ENCODE peak calls at places on chromosomes 3 and 15, in five cellular contexts. I is heart right ventricle, E is PC-9, J is foreskin fibroblast, V is PC-3. D is an unnamed sample.

GRCh38 chr3:54223063-54223462 is 100.7 kb downstream of the CACNA2D3 start:
- DNase-seq in I (no peak), V (peak), J (no peak), E (no peak), D (no peak)

GRCh38 chr3:195003893-195004289 is 267.1 kb downstream of the XXYLT1 start:
- DNase-seq in E (no peak), J (no peak), I (no peak), V (no peak), D (no peak)

GRCh38 chr3:87088984-87089841 is 98.3 kb upstream of the VGLL3 start:
- DNase-seq in I (peak), V (no peak), E (peak), J (peak), D (peak)

GRCh38 chr3:56137406-56137805 is 330.9 kb downstream of the ERC2 start:
- DNase-seq in I (no peak), V (no peak), J (peak), E (no peak), D (no peak)

GRCh38 chr15:64851503-64851840 is 9.8 kb downstream of the PLEKHO2 start:
- DNase-seq in E (no peak), V (no peak), J (peak), I (no peak), D (no peak)

GRCh38 chr3:132293231-132293630 is 24.0 kb upstream of the ACP3 start:
- DNase-seq in I (no peak), V (no peak), E (no peak), J (no peak), D (no peak)

GRCh38 chr15:21267686-21268395 is 172.5 kb downstream of the POTEB3 start:
- DNase-seq in J (no peak), I (no peak), V (peak), E (no peak), D (no peak)

GRCh38 chr3:55185380-55185779 is 257.5 kb upstream of the LRTM1 start:
- DNase-seq in J (peak), V (no peak), E (no peak), I (no peak), D (peak)

GRCh38 chr3:14358426-14359211 is 43.8 kb upstream of the SLC6A6 start:
- DNase-seq in I (peak), E (no peak), V (no peak), J (peak), D (peak)

GRCh38 chr15:80202016-80202315 is 49.2 kb downstream of the FAH start:
- DNase-seq in E (no peak), J (no peak), I (no peak), V (no peak), D (no peak)

GRCh38 chr15:68550498-68551295 is 28.1 kb upstream of the CORO2B start:
- DNase-seq in E (peak), J (peak), I (peak), V (peak), D (no peak)

GRCh38 chr15:32034106-32034505 is 3.8 kb downstream of the CHRNA7 start:
- DNase-seq in V (no peak), J (no peak), I (no peak), E (no peak), D (no peak)

GRCh38 chr15:35751421-35752133 is 205.6 kb upstream of the DPH6 start:
- DNase-seq in V (peak), J (peak), E (peak), I (peak), D (no peak)

GRCh38 chr3:110575702-110576101 is 495.9 kb upstream of the NECTIN3 start:
- DNase-seq in J (no peak), V (no peak), I (no peak), E (no peak), D (no peak)

GRCh38 chr3:172397716-172398405 is 50.4 kb downstream of the GHSR start:
- DNase-seq in E (no peak), J (peak), V (peak), I (no peak), D (peak)

GRCh38 chr15:43523646-43524045 is 6.2 kb downstream of the MAP1A start:
- DNase-seq in E (no peak), I (no peak), J (no peak), V (no peak), D (no peak)

GRCh38 chr15:73838795-73839565 is 34.4 kb upstream of the TBC1D21 start:
- DNase-seq in E (no peak), I (peak), V (no peak), J (peak), D (no peak)

GRCh38 chr15:57500256-57500655 is 91.4 kb upstream of the MYZAP start:
- DNase-seq in J (no peak), V (no peak), I (no peak), E (no peak), D (no peak)

GRCh38 chr3:127669541-127670228 is 3.1 kb upstream of the ABTB1 start:
- DNase-seq in E (no peak), V (no peak), J (no peak), I (no peak), D (no peak)

GRCh38 chr3:69084326-69084667 is 440 bp upstream of the ARL6IP5 start:
- DNase-seq in J (peak), V (peak), E (no peak), I (no peak), D (no peak)

GRCh38 chr3:98528474-98529346 is 3.1 kb upstream of the GPR15 start:
- DNase-seq in J (no peak), I (no peak), V (no peak), E (no peak), D (no peak)

GRCh38 chr15:63301088-63301487 is 23.7 kb downstream of the APH1B start:
- DNase-seq in V (no peak), J (no peak), I (no peak), E (no peak), D (no peak)

GRCh38 chr3:59084598-59084997 is 34.8 kb upstream of the CFAP20DC start:
- DNase-seq in V (no peak), E (no peak), J (no peak), I (no peak), D (no peak)

GRCh38 chr15:39429898-39430357 is 151.0 kb upstream of the THBS1 start:
- DNase-seq in V (peak), E (peak), I (no peak), J (peak), D (peak)

GRCh38 chr3:112395166-112395894 is 62.4 kb downstream of the CD200 start:
- DNase-seq in J (no peak), I (no peak), E (no peak), V (no peak), D (no peak)

GRCh38 chr3:170806676-170807075 is 63.3 kb downstream of the RPL22L1 start:
- DNase-seq in V (no peak), J (no peak), I (no peak), E (no peak), D (no peak)

GRCh38 chr3:128849776-128850542 is 29.5 kb upstream of the ACAD9 start:
- DNase-seq in E (no peak), I (no peak), J (no peak), V (peak), D (peak)

GRCh38 chr3:15309662-15310335 is 22.6 kb downstream of the SH3BP5 start:
- DNase-seq in E (no peak), V (peak), I (no peak), J (no peak), D (no peak)

GRCh38 chr15:47541587-47541986 is 175.7 kb upstream of the SEMA6D start:
- DNase-seq in I (no peak), V (no peak), E (no peak), J (no peak), D (no peak)

GRCh38 chr15:85756411-85757072 is 38.2 kb downstream of the KLHL25 start:
- DNase-seq in I (no peak), V (no peak), J (no peak), E (no peak), D (no peak)

GRCh38 chr3:37291275-37291700 is 116.9 kb upstream of the LRRFIP2 start:
- DNase-seq in I (no peak), J (peak), E (no peak), V (peak), D (peak)

GRCh38 chr15:80587816-80588456 is 107.2 kb upstream of the ABHD17C start:
- DNase-seq in V (peak), E (peak), I (no peak), J (no peak), D (no peak)

GRCh38 chr15:20340931-20341661 is 200.5 kb downstream of the GOLGA6L6 start:
- DNase-seq in V (peak), I (peak), J (no peak), E (peak), D (no peak)

GRCh38 chr3:20072422-20072821 is 32.2 kb downstream of the KAT2B start:
- DNase-seq in J (no peak), I (no peak), V (no peak), E (no peak), D (no peak)

GRCh38 chr3:67875338-67875737 is 220.9 kb upstream of the SUCLG2 start:
- DNase-seq in E (no peak), V (peak), J (peak), I (no peak), D (no peak)

GRCh38 chr3:10647376-10647775 is 142.0 kb upstream of the ATP2B2 start:
- DNase-seq in V (no peak), E (no peak), I (no peak), J (no peak), D (no peak)

GRCh38 chr3:173553635-173554280 is 156.2 kb downstream of the NLGN1 start:
- DNase-seq in V (peak), J (peak), I (no peak), E (peak), D (peak)

GRCh38 chr3:102090646-102091045 is 241.3 kb downstream of the NFKBIZ start:
- DNase-seq in I (no peak), J (peak), E (no peak), V (peak), D (peak)

GRCh38 chr3:185069583-185070030 is 83.3 kb downstream of the C3orf70 start:
- DNase-seq in I (no peak), E (no peak), V (no peak), J (no peak), D (no peak)
- TF ChIP-seq CTCF in I (no peak), E (no peak), V (no peak), J (no peak), D (no peak)

GRCh38 chr3:122377975-122378374 is 5.1 kb downstream of the MIX23 start:
- DNase-seq in V (no peak), J (no peak), E (no peak), I (no peak), D (no peak)

GRCh38 chr3:122383915-122384697 is at the start of gene FAM162A:
- DNase-seq in I (peak), J (peak), V (peak), E (peak), D (peak)

GRCh38 chr3:122387709-122388108 is 3.7 kb downstream of the FAM162A start:
- DNase-seq in J (no peak), E (no peak), I (no peak), V (no peak), D (no peak)

DNA sequence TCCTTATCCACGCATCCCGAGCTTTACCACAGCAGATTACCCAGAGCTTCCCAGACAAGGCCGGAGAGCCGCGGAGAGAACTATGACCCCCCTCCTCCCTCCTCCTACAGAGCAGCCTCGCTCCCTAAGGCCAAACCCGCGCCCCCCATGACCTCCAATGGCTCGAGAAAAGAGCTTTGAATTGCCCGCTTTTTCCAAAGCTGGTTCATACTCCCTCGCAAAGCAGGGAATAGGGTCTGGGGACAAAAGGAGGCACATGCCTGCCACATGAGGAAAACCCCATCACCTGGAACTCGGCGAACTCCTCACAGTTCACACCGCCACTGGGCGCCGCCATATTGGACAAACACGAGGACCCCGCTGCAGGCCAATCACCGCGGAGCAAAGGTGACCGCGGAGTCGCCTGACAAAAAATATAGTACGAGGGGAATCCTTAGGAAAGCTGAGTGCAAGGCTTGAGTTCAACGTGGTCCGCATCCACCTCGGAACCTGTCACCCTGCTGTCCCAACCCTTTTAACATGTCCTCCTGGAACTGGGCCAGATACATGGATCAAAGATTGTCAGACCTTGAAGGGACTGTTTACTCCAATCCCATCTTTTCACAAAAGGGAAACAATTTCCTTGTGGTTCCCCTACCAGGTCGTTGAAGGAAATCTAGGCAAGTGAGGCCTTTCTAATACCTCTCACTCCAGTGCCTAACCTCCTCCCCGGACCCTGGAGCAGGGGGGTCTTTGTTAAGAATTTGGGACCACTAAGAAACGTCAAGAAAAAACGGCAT is at the start of gene MIX23:
- DNase-seq in J (peak), I (peak), E (peak), V (peak), D (peak)
- TF ChIP-seq CTCF in J (no peak), I (no peak), E (no peak), V (no peak), D (no peak)

GRCh38 chr15:41982133-41982930 is 10.0 kb upstream of the EHD4 start:
- DNase-seq in V (no peak), J (no peak), E (no peak), I (no peak), D (no peak)

GRCh38 chr15:41981373-41982132 is 9.2 kb upstream of the EHD4 start:
- DNase-seq in I (no peak), V (no peak), J (no peak), E (no peak), D (no peak)

GRCh38 chr15:41984622-41985021 is 12.3 kb upstream of the EHD4 start:
- DNase-seq in J (no peak), V (no peak), E (no peak), I (no peak), D (no peak)

GRCh38 chr15:41983621-41984571 is 11.5 kb upstream of the EHD4 start:
- DNase-seq in E (no peak), J (no peak), I (no peak), V (no peak), D (no peak)

GRCh38 chr15:41983221-41983620 is 10.9 kb upstream of the EHD4 start:
- DNase-seq in E (no peak), I (no peak), J (no peak), V (no peak), D (no peak)
- TF ChIP-seq CTCF in E (no peak), I (no peak), J (no peak), V (no peak), D (no peak)

GRCh38 chr15:99361541-99362185 is 110.4 kb downstream of the LRRC28 start:
- DNase-seq in E (no peak), J (peak), V (peak), I (no peak), D (no peak)
- TF ChIP-seq CTCF in E (peak), J (peak), V (peak), I (peak), D (peak)

GRCh38 chr3:123745184-123745855 is 138.8 kb downstream of the MYLK start:
- DNase-seq in J (no peak), I (no peak), E (no peak), V (peak), D (no peak)
- TF ChIP-seq CTCF in J (peak), I (no peak), E (peak), V (peak), D (peak)

GRCh38 chr3:148309390-148310035 is 388.2 kb upstream of the AGTR1 start:
- DNase-seq in J (peak), I (no peak), V (peak), E (peak), D (no peak)
- TF ChIP-seq CTCF in J (peak), I (peak), V (peak), E (peak), D (peak)